ENCODE peak calls at places on chromosome 5, in eight cellular contexts. One of them, this sample, is unnamed.

GRCh38 chr5:156147948-156148285 is 179.0 kb upstream of the SGCD start:
- DNase-seq in tibial nerve: no peak
- DNase-seq in CD8-positive, alpha-beta memory T cell: no peak
- DNase-seq in thoracic aorta: no peak
- DNase-seq in RWPE2: no peak
- DNase-seq in aorta: no peak
- DNase-seq in lower leg skin: no peak
- DNase-seq in heart left ventricle: no peak
- DNase-seq in this sample: no peak

GRCh38 chr5:42581845-42582244 is 158.6 kb downstream of the GHR start:
- DNase-seq in lower leg skin: no peak
- DNase-seq in tibial nerve: no peak
- DNase-seq in RWPE2: no peak
- DNase-seq in aorta: no peak
- DNase-seq in CD8-positive, alpha-beta memory T cell: no peak
- DNase-seq in heart left ventricle: no peak
- DNase-seq in thoracic aorta: no peak
- DNase-seq in this sample: no peak

GRCh38 chr5:38738898-38739743 is 106.7 kb upstream of the OSMR start:
- DNase-seq in thoracic aorta: no peak
- DNase-seq in heart left ventricle: no peak
- DNase-seq in tibial nerve: no peak
- DNase-seq in CD8-positive, alpha-beta memory T cell: no peak
- DNase-seq in aorta: no peak
- DNase-seq in RWPE2: no peak
- DNase-seq in lower leg skin: no peak
- DNase-seq in this sample: no peak

GRCh38 chr5:151222769-151223446 is 984 bp downstream of the CCDC69 start:
- DNase-seq in RWPE2: no peak
- DNase-seq in aorta: peak
- DNase-seq in heart left ventricle: peak
- DNase-seq in thoracic aorta: no peak
- DNase-seq in lower leg skin: no peak
- DNase-seq in CD8-positive, alpha-beta memory T cell: peak
- DNase-seq in tibial nerve: no peak
- DNase-seq in this sample: no peak

GRCh38 chr5:54443264-54443663 is 12.2 kb upstream of the HSPB3 start:
- DNase-seq in tibial nerve: peak
- DNase-seq in thoracic aorta: no peak
- DNase-seq in lower leg skin: no peak
- DNase-seq in heart left ventricle: no peak
- DNase-seq in CD8-positive, alpha-beta memory T cell: no peak
- DNase-seq in RWPE2: no peak
- DNase-seq in aorta: no peak
- DNase-seq in this sample: no peak

GRCh38 chr5:106658150-106658549 is 1012.6 kb downstream of the EFNA5 start:
- DNase-seq in CD8-positive, alpha-beta memory T cell: no peak
- DNase-seq in tibial nerve: no peak
- DNase-seq in aorta: no peak
- DNase-seq in thoracic aorta: no peak
- DNase-seq in lower leg skin: no peak
- DNase-seq in heart left ventricle: no peak
- DNase-seq in RWPE2: no peak
- DNase-seq in this sample: no peak

GRCh38 chr5:155332618-155333017 is 319.1 kb downstream of the KIF4B start:
- DNase-seq in CD8-positive, alpha-beta memory T cell: no peak
- DNase-seq in thoracic aorta: no peak
- DNase-seq in tibial nerve: no peak
- DNase-seq in heart left ventricle: peak
- DNase-seq in RWPE2: no peak
- DNase-seq in aorta: no peak
- DNase-seq in lower leg skin: no peak
- DNase-seq in this sample: no peak

GRCh38 chr5:80625230-80625629 is 29.2 kb upstream of the MSH3 start:
- DNase-seq in aorta: no peak
- DNase-seq in RWPE2: no peak
- DNase-seq in lower leg skin: no peak
- DNase-seq in heart left ventricle: no peak
- DNase-seq in CD8-positive, alpha-beta memory T cell: no peak
- DNase-seq in tibial nerve: no peak
- DNase-seq in thoracic aorta: no peak
- DNase-seq in this sample: no peak

GRCh38 chr5:120535900-120536299 is 71.8 kb downstream of the PRR16 start:
- DNase-seq in RWPE2: no peak
- DNase-seq in CD8-positive, alpha-beta memory T cell: no peak
- DNase-seq in aorta: no peak
- DNase-seq in heart left ventricle: no peak
- DNase-seq in thoracic aorta: no peak
- DNase-seq in lower leg skin: no peak
- DNase-seq in tibial nerve: no peak
- DNase-seq in this sample: no peak

GRCh38 chr5:15290953-15291352 is 209.0 kb upstream of the FBXL7 start:
- DNase-seq in aorta: no peak
- DNase-seq in thoracic aorta: no peak
- DNase-seq in heart left ventricle: no peak
- DNase-seq in CD8-positive, alpha-beta memory T cell: no peak
- DNase-seq in RWPE2: no peak
- DNase-seq in tibial nerve: no peak
- DNase-seq in lower leg skin: no peak
- DNase-seq in this sample: no peak

GRCh38 chr5:81787843-81788242 is 36.9 kb upstream of the SSBP2 start:
- DNase-seq in CD8-positive, alpha-beta memory T cell: no peak
- DNase-seq in tibial nerve: peak
- DNase-seq in heart left ventricle: peak
- DNase-seq in lower leg skin: peak
- DNase-seq in RWPE2: no peak
- DNase-seq in aorta: peak
- DNase-seq in thoracic aorta: peak
- DNase-seq in this sample: no peak

GRCh38 chr5:173767580-173768266 is 120.4 kb upstream of the CPEB4 start:
- DNase-seq in heart left ventricle: peak
- DNase-seq in thoracic aorta: no peak
- DNase-seq in lower leg skin: no peak
- DNase-seq in RWPE2: no peak
- DNase-seq in CD8-positive, alpha-beta memory T cell: no peak
- DNase-seq in tibial nerve: no peak
- DNase-seq in aorta: no peak
- DNase-seq in this sample: no peak

GRCh38 chr5:126219616-126220015 is 203.6 kb upstream of the GRAMD2B start:
- DNase-seq in thoracic aorta: no peak
- DNase-seq in CD8-positive, alpha-beta memory T cell: no peak
- DNase-seq in lower leg skin: no peak
- DNase-seq in heart left ventricle: no peak
- DNase-seq in tibial nerve: no peak
- DNase-seq in RWPE2: no peak
- DNase-seq in aorta: no peak
- DNase-seq in this sample: no peak

GRCh38 chr5:150637245-150638052 is 3.0 kb upstream of the SYNPO start:
- DNase-seq in aorta: no peak
- DNase-seq in heart left ventricle: no peak
- DNase-seq in lower leg skin: no peak
- DNase-seq in thoracic aorta: no peak
- DNase-seq in CD8-positive, alpha-beta memory T cell: no peak
- DNase-seq in RWPE2: no peak
- DNase-seq in tibial nerve: no peak
- DNase-seq in this sample: no peak

DNA sequence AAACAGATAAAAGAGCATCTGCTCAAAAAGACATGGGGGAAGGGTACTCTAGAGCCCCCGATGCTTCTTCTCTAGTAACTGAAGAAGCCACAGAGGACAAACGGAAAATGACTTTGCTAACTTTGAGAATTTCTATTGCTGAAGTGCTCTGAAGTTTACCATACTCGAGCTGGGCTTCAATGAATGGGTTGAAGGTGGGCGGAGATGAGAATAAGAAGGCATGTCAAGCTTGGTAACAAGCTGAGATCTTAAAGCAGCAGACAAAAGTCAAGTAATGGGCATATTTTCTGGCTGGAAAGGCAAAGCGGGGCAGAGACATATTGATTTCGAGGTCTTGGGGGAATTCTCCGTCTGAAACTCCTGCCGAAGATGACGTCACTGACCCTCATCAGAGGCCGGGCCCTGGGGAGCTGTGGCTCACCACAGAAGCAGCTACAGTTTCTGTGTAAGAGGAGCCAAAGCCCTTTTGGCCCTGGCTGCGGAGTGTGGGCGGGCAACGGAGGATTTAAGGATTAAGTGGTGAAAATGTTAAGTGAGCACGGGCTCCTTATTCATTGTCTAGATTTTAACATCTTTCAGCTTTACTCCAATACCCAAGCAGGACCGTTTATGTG is 115.8 kb upstream of the SLIT3 start:
- DNase-seq in thoracic aorta: peak
- DNase-seq in heart left ventricle: peak
- DNase-seq in lower leg skin: peak
- DNase-seq in aorta: peak
- DNase-seq in CD8-positive, alpha-beta memory T cell: no peak
- DNase-seq in RWPE2: no peak
- DNase-seq in tibial nerve: peak
- DNase-seq in this sample: no peak
- H3K4me3 ChIP-seq in thoracic aorta: peak
- H3K4me3 ChIP-seq in heart left ventricle: no peak
- H3K4me3 ChIP-seq in lower leg skin: no peak
- H3K4me3 ChIP-seq in aorta: no peak
- H3K4me3 ChIP-seq in CD8-positive, alpha-beta memory T cell: no peak
- H3K4me3 ChIP-seq in RWPE2: no peak
- H3K4me3 ChIP-seq in tibial nerve: no peak
- H3K4me3 ChIP-seq in this sample: no peak

DNA sequence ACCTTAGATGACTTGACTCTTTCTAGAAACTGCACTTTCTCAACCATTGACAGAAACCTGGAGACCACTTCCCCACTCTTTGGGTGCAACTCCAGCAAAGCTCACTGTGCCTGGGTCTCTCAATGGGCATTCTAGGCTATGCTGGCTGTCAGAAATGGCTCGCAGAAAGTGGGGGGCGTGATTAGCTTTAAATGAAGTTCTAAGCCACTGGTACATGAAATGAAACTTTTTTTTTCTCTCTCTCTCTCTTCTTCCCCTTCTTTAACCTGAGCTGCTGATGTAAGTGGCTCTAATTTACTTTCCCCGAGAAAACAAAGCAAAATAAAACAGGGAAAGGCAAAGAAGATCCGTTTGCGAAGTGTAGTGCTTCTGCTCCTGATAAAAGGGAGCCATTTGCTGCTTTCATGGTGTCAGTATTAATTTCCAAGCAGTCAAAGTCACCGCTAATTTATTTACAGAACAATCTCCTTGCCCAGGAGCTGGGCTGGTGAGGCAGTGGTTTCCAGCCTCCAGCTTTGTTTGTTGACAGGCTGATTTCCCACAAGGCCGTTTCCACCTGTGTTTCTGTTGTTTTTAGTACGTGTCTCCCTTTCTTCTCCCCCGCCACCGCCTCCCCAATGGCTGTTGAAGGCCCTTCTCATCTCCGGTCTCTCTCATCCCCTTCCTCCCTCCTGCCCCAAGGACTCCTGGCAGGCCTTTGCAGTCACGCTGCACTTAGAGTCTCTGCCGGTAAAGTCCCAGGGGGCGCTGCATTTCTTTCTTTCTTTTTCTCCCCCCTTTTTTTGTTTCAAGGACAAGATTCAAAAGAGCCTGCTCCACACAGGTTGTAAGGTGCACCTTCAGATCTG is 422.9 kb downstream of the EBF1 start:
- DNase-seq in aorta: no peak
- DNase-seq in lower leg skin: no peak
- DNase-seq in thoracic aorta: no peak
- DNase-seq in heart left ventricle: no peak
- DNase-seq in RWPE2: no peak
- DNase-seq in tibial nerve: no peak
- DNase-seq in CD8-positive, alpha-beta memory T cell: no peak
- DNase-seq in this sample: no peak
- H3K4me3 ChIP-seq in aorta: no peak
- H3K4me3 ChIP-seq in lower leg skin: no peak
- H3K4me3 ChIP-seq in thoracic aorta: no peak
- H3K4me3 ChIP-seq in heart left ventricle: no peak
- H3K4me3 ChIP-seq in RWPE2: no peak
- H3K4me3 ChIP-seq in tibial nerve: no peak
- H3K4me3 ChIP-seq in CD8-positive, alpha-beta memory T cell: no peak
- H3K4me3 ChIP-seq in this sample: no peak

GRCh38 chr5:124705577-124705976 is 40.9 kb downstream of the ZNF608 start:
- DNase-seq in lower leg skin: no peak
- DNase-seq in RWPE2: no peak
- DNase-seq in tibial nerve: no peak
- DNase-seq in thoracic aorta: no peak
- DNase-seq in CD8-positive, alpha-beta memory T cell: no peak
- DNase-seq in aorta: no peak
- DNase-seq in heart left ventricle: no peak
- DNase-seq in this sample: no peak

GRCh38 chr5:124706041-124706440 is 40.4 kb downstream of the ZNF608 start:
- DNase-seq in heart left ventricle: no peak
- DNase-seq in aorta: no peak
- DNase-seq in thoracic aorta: no peak
- DNase-seq in lower leg skin: no peak
- DNase-seq in CD8-positive, alpha-beta memory T cell: no peak
- DNase-seq in tibial nerve: no peak
- DNase-seq in RWPE2: no peak
- DNase-seq in this sample: no peak

GRCh38 chr5:124706729-124707361 is 39.6 kb downstream of the ZNF608 start:
- DNase-seq in aorta: no peak
- DNase-seq in lower leg skin: no peak
- DNase-seq in RWPE2: no peak
- DNase-seq in thoracic aorta: no peak
- DNase-seq in tibial nerve: peak
- DNase-seq in CD8-positive, alpha-beta memory T cell: no peak
- DNase-seq in heart left ventricle: peak
- DNase-seq in this sample: no peak

GRCh38 chr5:124704594-124705284 is 41.7 kb downstream of the ZNF608 start:
- DNase-seq in tibial nerve: no peak
- DNase-seq in thoracic aorta: no peak
- DNase-seq in CD8-positive, alpha-beta memory T cell: no peak
- DNase-seq in heart left ventricle: no peak
- DNase-seq in RWPE2: no peak
- DNase-seq in lower leg skin: no peak
- DNase-seq in aorta: no peak
- DNase-seq in this sample: no peak

DNA sequence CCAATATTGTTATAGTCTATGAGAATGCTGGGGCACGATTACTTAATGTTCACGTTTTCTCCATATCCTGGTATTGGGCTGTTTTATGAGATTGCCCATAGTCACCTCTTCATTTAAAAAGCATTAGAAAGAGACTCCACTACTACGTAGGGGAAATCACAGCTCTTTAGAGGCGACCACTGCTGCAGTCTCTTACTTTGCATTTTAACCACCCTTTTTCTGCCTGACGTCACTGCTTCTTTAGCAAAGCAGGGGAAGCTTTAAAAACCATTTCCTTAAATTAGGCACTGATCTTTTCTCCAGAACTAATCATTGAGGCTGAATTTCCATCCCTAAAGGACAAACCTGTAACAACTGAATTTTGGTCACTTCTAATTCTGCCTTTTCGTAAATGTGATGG is 38.9 kb downstream of the ZNF608 start:
- DNase-seq in CD8-positive, alpha-beta memory T cell: no peak
- DNase-seq in heart left ventricle: no peak
- DNase-seq in RWPE2: no peak
- DNase-seq in tibial nerve: no peak
- DNase-seq in lower leg skin: no peak
- DNase-seq in aorta: no peak
- DNase-seq in thoracic aorta: no peak
- DNase-seq in this sample: no peak
- H3K4me3 ChIP-seq in CD8-positive, alpha-beta memory T cell: no peak
- H3K4me3 ChIP-seq in heart left ventricle: no peak
- H3K4me3 ChIP-seq in RWPE2: no peak
- H3K4me3 ChIP-seq in tibial nerve: no peak
- H3K4me3 ChIP-seq in lower leg skin: no peak
- H3K4me3 ChIP-seq in aorta: no peak
- H3K4me3 ChIP-seq in thoracic aorta: peak
- H3K4me3 ChIP-seq in this sample: no peak

GRCh38 chr5:158874343-158874742 is 225.4 kb downstream of the EBF1 start:
- DNase-seq in thoracic aorta: no peak
- DNase-seq in lower leg skin: no peak
- DNase-seq in aorta: no peak
- DNase-seq in tibial nerve: no peak
- DNase-seq in CD8-positive, alpha-beta memory T cell: no peak
- DNase-seq in RWPE2: no peak
- DNase-seq in heart left ventricle: no peak
- DNase-seq in this sample: no peak
- H3K4me3 ChIP-seq in thoracic aorta: no peak
- H3K4me3 ChIP-seq in lower leg skin: no peak
- H3K4me3 ChIP-seq in aorta: no peak
- H3K4me3 ChIP-seq in tibial nerve: no peak
- H3K4me3 ChIP-seq in CD8-positive, alpha-beta memory T cell: no peak
- H3K4me3 ChIP-seq in RWPE2: no peak
- H3K4me3 ChIP-seq in heart left ventricle: no peak
- H3K4me3 ChIP-seq in this sample: no peak

This sample was measured in esophagus squamous epithelium.